ENCODE peak calls at places on chromosomes 3 and 15, in five cellular contexts. K, P, C, L and V are unnamed samples.

GRCh38 chr3:58434511-58434910 is 879 bp upstream of the PDHB start:
- DNase-seq in L (no peak), K (no peak), C (no peak), P (no peak), V (no peak)

GRCh38 chr3:189460511-189460910 is 170.7 kb upstream of the TP63 start:
- DNase-seq in C (no peak), L (no peak), K (no peak), P (no peak), V (no peak)

GRCh38 chr3:106025151-106025722 is 156.4 kb upstream of the CBLB start:
- DNase-seq in C (no peak), L (peak; percentile 24), K (no peak), P (peak; percentile 44), V (peak; percentile 4)

GRCh38 chr3:113747719-113748046 is 848 bp downstream of the ATP6V1A start:
- DNase-seq in C (no peak), L (no peak), P (peak; percentile 15), K (no peak), V (peak; percentile 34)

GRCh38 chr3:140470962-140471361 is 206.9 kb upstream of the TRIM42 start:
- DNase-seq in L (no peak), K (no peak), P (no peak), C (no peak), V (no peak)

GRCh38 chr3:58337190-58337589 is 4.5 kb downstream of the PXK start:
- DNase-seq in L (no peak), K (no peak), P (no peak), C (no peak), V (no peak)

GRCh38 chr3:66239513-66240135 is 18.8 kb downstream of the SLC25A26 start:
- DNase-seq in C (no peak), P (no peak), K (no peak), L (no peak), V (no peak)

GRCh38 chr3:70383360-70383831 is 71.0 kb upstream of the MDFIC2 start:
- DNase-seq in P (no peak), K (no peak), L (no peak), C (no peak), V (no peak)

GRCh38 chr3:46468758-46469600 is 4.3 kb upstream of the LTF start:
- DNase-seq in L (peak; percentile 57), P (no peak), K (no peak), C (no peak), V (no peak)

GRCh38 chr3:177882124-177882648 is 654.0 kb upstream of the KCNMB2 start:
- DNase-seq in P (no peak), L (no peak), C (no peak), K (no peak), V (no peak)

GRCh38 chr3:151169700-151170224 is 33.3 kb downstream of the GPR171 start:
- DNase-seq in C (peak; percentile 21), L (peak; percentile 55), K (no peak), P (peak; percentile 30), V (peak; percentile 33)

GRCh38 chr3:140341817-140342403 is 336.0 kb upstream of the TRIM42 start:
- DNase-seq in C (no peak), P (no peak), L (no peak), K (no peak), V (no peak)

GRCh38 chr3:125357032-125357658 is 18.0 kb downstream of the ZNF148 start:
- DNase-seq in K (no peak), C (peak; percentile 39), P (peak; percentile 44), L (peak; percentile 55), V (peak; percentile 36)

GRCh38 chr15:37219211-37219701 is 118.9 kb upstream of the MEIS2 start:
- DNase-seq in K (no peak), L (no peak), C (no peak), P (no peak), V (no peak)

GRCh38 chr3:107911337-107912000 is 179.4 kb downstream of the CD47 start:
- DNase-seq in L (no peak), C (no peak), K (no peak), P (no peak), V (no peak)

GRCh38 chr15:62519900-62520299 is 354.8 kb upstream of the C2CD4B start:
- DNase-seq in P (no peak), C (no peak), K (no peak), L (no peak), V (no peak)

GRCh38 chr3:195807681-195808121 is 4.0 kb downstream of the MUC4 start:
- DNase-seq in L (no peak), P (no peak), C (no peak), K (no peak), V (no peak)

GRCh38 chr15:44207643-44208042 is 12.6 kb upstream of the FRMD5 start:
- DNase-seq in P (peak; percentile 89), C (peak; percentile 71), K (no peak), L (no peak), V (peak; percentile 89)

GRCh38 chr3:195914648-195915473 is 6.5 kb upstream of the TNK2 start:
- DNase-seq in L (peak; percentile 92), K (peak; percentile 74), C (peak; percentile 96), P (peak; percentile 97), V (peak; percentile 94)

GRCh38 chr15:91784973-91785709 is 68.4 kb upstream of the SLCO3A1 start:
- DNase-seq in L (no peak), P (no peak), K (no peak), C (no peak), V (no peak)

GRCh38 chr3:165463546-165463945 is 267.4 kb upstream of the SLITRK3 start:
- DNase-seq in C (peak; percentile 7), P (peak; percentile 26), L (no peak), K (no peak), V (no peak)

GRCh38 chr3:113746955-113747718 is at the start of gene ATP6V1A:
- DNase-seq in L (peak; percentile 63), C (no peak), K (no peak), P (no peak), V (no peak)

GRCh38 chr3:170835346-170835745 is 34.6 kb downstream of the RPL22L1 start:
- DNase-seq in C (no peak), P (no peak), K (no peak), L (no peak), V (no peak)

GRCh38 chr15:74621936-74622335 is 6.3 kb downstream of the CLK3 start:
- DNase-seq in P (no peak), C (no peak), L (no peak), K (no peak), V (no peak)

GRCh38 chr15:96328101-96328958 is 2.2 kb upstream of the NR2F2 start:
- DNase-seq in C (no peak), K (no peak), L (no peak), P (no peak), V (peak; percentile 56)

GRCh38 chr3:131444180-131444579 is 58.6 kb downstream of the MRPL3 start:
- DNase-seq in C (no peak), K (no peak), P (no peak), L (no peak), V (no peak)

GRCh38 chr15:69390575-69390974 is 23.6 kb upstream of the KIF23 start:
- DNase-seq in C (peak; percentile 27), L (no peak), K (peak; percentile 53), P (peak; percentile 81), V (peak; percentile 78)

GRCh38 chr15:79315623-79316328 is 4.9 kb downstream of the TMED3 start:
- DNase-seq in C (no peak), P (no peak), L (peak; percentile 25), K (no peak), V (no peak)

GRCh38 chr3:72347819-72348319 is 500.4 kb downstream of the SHQ1 start:
- DNase-seq in P (peak; percentile 91), C (peak; percentile 55), L (peak; percentile 51), K (no peak), V (peak; percentile 92)

GRCh38 chr15:48367483-48367882 is 36.3 kb downstream of the DUT start:
- DNase-seq in P (peak; percentile 53), K (no peak), C (peak; percentile 49), L (no peak), V (no peak)

GRCh38 chr3:113436794-113437193 is 4.5 kb downstream of the CFAP44 start:
- DNase-seq in C (peak; percentile 38), L (no peak), P (peak; percentile 40), K (peak; percentile 68), V (peak; percentile 76)

GRCh38 chr15:59885832-59886231 is 118.3 kb upstream of the FOXB1 start:
- DNase-seq in P (peak; percentile 31), L (no peak), K (no peak), C (peak; percentile 8), V (peak; percentile 36)

GRCh38 chr15:66178531-66178910 is 75.0 kb downstream of the MEGF11 start:
- DNase-seq in L (no peak), P (no peak), K (no peak), C (no peak), V (no peak)

GRCh38 chr3:161498259-161498921 is 1.8 kb downstream of the OTOL1 start:
- DNase-seq in P (no peak), C (no peak), L (no peak), K (no peak), V (no peak)

GRCh38 chr3:45026957-45027356 is 854 bp downstream of the CLEC3B start:
- DNase-seq in P (peak; percentile 85), K (no peak), L (peak; percentile 88), C (peak; percentile 67), V (no peak)

GRCh38 chr3:55013145-55013544 is 85.3 kb upstream of the LRTM1 start:
- DNase-seq in C (peak; percentile 53), P (peak; percentile 52), K (no peak), L (no peak), V (no peak)
- TF ChIP-seq CTCF in C (no peak), P (peak; percentile 54), K (peak; percentile 41), L (peak; percentile 30), V (peak; percentile 41)

DNA sequence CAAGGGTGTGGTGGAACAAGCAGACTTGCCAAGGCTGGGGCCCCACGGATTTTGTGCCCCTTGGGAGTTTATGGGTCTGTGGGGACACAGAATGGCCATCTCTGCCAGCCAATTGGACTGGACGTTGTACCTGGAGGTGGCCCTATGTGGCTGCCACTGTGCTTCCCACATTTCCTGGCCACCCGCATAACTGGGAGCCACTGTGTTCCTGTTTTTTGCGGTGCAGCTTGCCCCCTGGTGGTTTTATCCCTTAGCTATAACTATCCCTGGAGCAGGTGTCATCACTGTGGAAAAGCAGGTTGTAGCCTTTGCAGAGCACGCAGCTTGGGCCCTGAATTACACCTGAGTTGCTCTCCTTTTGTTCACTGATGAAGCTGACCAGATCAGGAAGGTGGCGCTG is 306.3 kb downstream of the ZPLD1 start:
- DNase-seq in C (no peak), P (no peak), K (no peak), L (no peak), V (no peak)
- TF ChIP-seq CTCF in C (no peak), P (peak; percentile 22), K (peak; percentile 68), L (peak; percentile 38), V (no peak)

GRCh38 chr15:26891448-26891881 is 24.6 kb downstream of the GABRA5 start:
- DNase-seq in K (peak; percentile 16), L (peak; percentile 47), P (peak; percentile 67), C (peak; percentile 53), V (peak; percentile 61)
- TF ChIP-seq CTCF in K (peak; percentile 83), L (peak; percentile 70), P (peak; percentile 79), C (peak; percentile 66), V (peak; percentile 81)

GRCh38 chr15:76642671-76643070 is 262.5 kb downstream of the SCAPER start:
- DNase-seq in K (no peak), P (no peak), L (no peak), C (no peak), V (no peak)
- TF ChIP-seq CTCF in K (peak; percentile 58), P (peak; percentile 33), L (peak; percentile 53), C (peak; percentile 20), V (peak; percentile 5)

GRCh38 chr15:42066764-42067415 is 27.5 kb downstream of the PLA2G4D start:
- DNase-seq in L (no peak), P (no peak), K (no peak), C (no peak), V (no peak)
- TF ChIP-seq CTCF in L (no peak), P (no peak), K (no peak), C (no peak), V (no peak)